ENCODE peak calls at places on chromosomes 2 and 18, in seven cellular contexts. K, V, I, L, J, B and Z are unnamed samples.

GRCh38 chr2:62687644-62688043 is 17.9 kb upstream of the EHBP1 start:
- DNase-seq in J (no peak), I (no peak), L (no peak), V (no peak), K (no peak), B (no peak), Z (no peak)

GRCh38 chr18:75066223-75066622 is 142.7 kb downstream of the PTGR3 start:
- DNase-seq in B (no peak), I (no peak), L (no peak), J (no peak), V (no peak), K (no peak), Z (no peak)

GRCh38 chr2:117989854-117990438 is 23.9 kb downstream of the CCDC93 start:
- DNase-seq in V (no peak), B (no peak), K (no peak), J (no peak), L (no peak), I (no peak), Z (no peak)

GRCh38 chr2:36667931-36668330 is 28.6 kb upstream of the VIT start:
- DNase-seq in V (no peak), K (no peak), L (peak), I (no peak), J (no peak), B (no peak), Z (no peak)

GRCh38 chr2:147440694-147441093 is 404.1 kb upstream of the ACVR2A start:
- DNase-seq in V (no peak), I (no peak), B (no peak), L (no peak), K (no peak), J (no peak), Z (no peak)

GRCh38 chr2:236621786-236622185 is 52.2 kb downstream of the ACKR3 start:
- DNase-seq in K (no peak), V (no peak), I (peak), B (no peak), J (no peak), L (no peak), Z (no peak)

GRCh38 chr2:191693778-191694177 is 15.8 kb downstream of the NABP1 start:
- DNase-seq in J (no peak), B (no peak), K (no peak), L (no peak), V (no peak), I (no peak), Z (no peak)

GRCh38 chr2:152443771-152444170 is 108.8 kb downstream of the FMNL2 start:
- DNase-seq in L (no peak), B (no peak), K (no peak), I (peak), V (peak), J (no peak), Z (peak)

GRCh38 chr2:212908031-212908430 is 243.4 kb downstream of the IKZF2 start:
- DNase-seq in I (no peak), K (no peak), B (no peak), J (no peak), L (no peak), V (no peak), Z (no peak)

GRCh38 chr2:227414846-227415245 is 27.1 kb upstream of the SCYGR1 start:
- DNase-seq in B (no peak), I (no peak), V (no peak), J (no peak), K (no peak), L (no peak), Z (no peak)

GRCh38 chr2:161096336-161096735 is 63.9 kb upstream of the TANK start:
- DNase-seq in J (no peak), B (no peak), L (peak), K (no peak), V (no peak), I (no peak), Z (no peak)

GRCh38 chr2:144489315-144489920 is 30.5 kb downstream of the ZEB2 start:
- DNase-seq in B (no peak), J (no peak), K (no peak), I (no peak), L (no peak), V (no peak), Z (no peak)

GRCh38 chr2:232480201-232481190 is 7.1 kb downstream of the ECEL1 start:
- DNase-seq in K (no peak), L (no peak), V (no peak), I (peak), J (no peak), B (no peak), Z (no peak)

GRCh38 chr2:225290723-225291400 is 108.6 kb upstream of the NYAP2 start:
- DNase-seq in B (no peak), I (no peak), L (no peak), J (no peak), V (no peak), K (no peak), Z (no peak)

GRCh38 chr2:152433814-152434213 is 98.8 kb downstream of the FMNL2 start:
- DNase-seq in K (no peak), J (no peak), B (no peak), L (no peak), V (no peak), I (no peak), Z (no peak)

GRCh38 chr18:51621103-51621969 is 423.9 kb upstream of the MEX3C start:
- DNase-seq in B (no peak), J (peak), V (peak), K (no peak), L (peak), I (no peak), Z (no peak)

DNA sequence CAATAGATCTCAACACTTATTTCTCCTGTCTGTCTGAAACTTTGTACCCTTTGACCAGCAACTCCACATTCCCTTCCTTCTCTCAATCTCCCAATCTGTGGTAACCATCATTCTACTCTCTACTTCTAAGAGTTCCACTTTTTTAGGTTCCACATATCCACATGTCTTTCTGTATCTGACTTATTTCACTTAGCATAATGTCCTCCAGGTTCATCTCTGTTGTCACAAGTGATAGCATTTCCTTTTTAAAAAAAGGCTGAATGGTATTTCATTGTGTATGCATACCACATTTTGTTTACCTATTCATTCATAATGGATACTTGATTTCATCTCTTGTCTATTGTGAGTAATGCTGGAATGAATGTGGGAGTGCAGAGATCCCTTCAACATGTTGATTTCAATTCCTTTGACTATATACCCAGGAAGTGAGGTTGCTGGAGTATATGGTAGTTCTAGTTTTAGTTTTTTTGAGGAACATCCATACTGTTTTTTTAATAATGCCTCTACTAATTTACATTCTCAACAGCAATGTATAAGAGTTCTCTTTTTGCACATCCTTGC is 18.8 kb upstream of the MMADHC start:
- DNase-seq in K (no peak), I (no peak), B (no peak), V (no peak), J (no peak), L (no peak), Z (no peak)
- H3K27ac ChIP-seq in K (no peak), I (no peak), B (no peak), V (no peak), J (no peak), L (no peak), Z (no peak)

GRCh38 chr2:168916329-168916672 is 15.2 kb downstream of the G6PC2 start:
- DNase-seq in B (no peak), K (no peak), V (no peak), I (no peak), L (no peak), J (no peak), Z (no peak)
- H3K27ac ChIP-seq in B (no peak), K (no peak), V (no peak), I (no peak), L (no peak), J (no peak), Z (no peak)

GRCh38 chr2:16103614-16104344 is 163.4 kb downstream of the MYCN start:
- DNase-seq in L (no peak), K (no peak), B (no peak), I (no peak), V (no peak), J (no peak), Z (no peak)
- H3K27ac ChIP-seq in L (no peak), K (no peak), B (no peak), I (no peak), V (no peak), J (peak), Z (no peak)

DNA sequence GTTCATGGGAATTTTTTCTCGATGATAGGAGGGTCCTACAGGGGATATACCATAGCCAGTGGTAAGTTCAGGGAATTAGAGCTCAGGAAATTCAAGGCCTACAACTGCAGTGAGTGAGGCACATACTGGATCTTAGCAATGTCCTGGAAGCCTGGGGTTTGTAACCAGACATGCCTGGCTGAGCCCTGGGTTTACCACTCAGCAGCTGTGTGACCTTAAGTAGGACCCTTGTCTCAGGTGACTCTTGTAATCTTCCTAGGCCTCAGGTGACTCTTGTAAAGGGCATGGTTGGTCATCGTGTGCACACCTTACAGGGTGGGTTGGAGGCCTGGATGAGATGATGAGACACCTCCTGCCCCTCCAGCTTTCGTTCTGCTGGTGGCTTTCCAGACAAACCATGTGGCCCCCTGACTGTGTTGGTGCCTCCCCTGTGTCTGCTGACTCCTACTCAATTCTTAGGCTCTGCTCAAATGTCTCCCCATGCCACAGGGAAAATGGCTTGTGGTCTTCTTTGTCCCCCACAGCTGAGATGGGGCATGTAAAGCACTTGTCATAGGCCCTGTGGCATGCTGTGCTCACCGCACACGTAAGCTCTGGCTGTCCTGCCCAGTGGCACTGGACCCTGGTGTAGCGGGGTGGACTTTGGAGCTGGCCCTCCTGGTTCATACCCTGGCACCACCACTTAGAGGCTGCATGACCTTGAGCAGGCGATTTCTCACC is 94.1 kb downstream of the FHOD3 start:
- DNase-seq in V (no peak), I (no peak), K (no peak), B (no peak), L (no peak), J (no peak), Z (no peak)
- H3K27ac ChIP-seq in V (no peak), I (no peak), K (no peak), B (no peak), L (no peak), J (no peak), Z (no peak)

GRCh38 chr2:28453396-28453795 is 42.5 kb upstream of the PLB1 start:
- DNase-seq in I (no peak), K (no peak), L (no peak), B (no peak), J (no peak), V (no peak), Z (peak)

GRCh38 chr2:28450901-28451565 is 44.8 kb upstream of the PLB1 start:
- DNase-seq in V (no peak), K (no peak), I (no peak), B (no peak), J (no peak), L (no peak), Z (no peak)

GRCh38 chr2:28451793-28452533 is 43.9 kb upstream of the PLB1 start:
- DNase-seq in V (no peak), I (no peak), B (no peak), J (no peak), L (no peak), K (no peak), Z (no peak)

GRCh38 chr2:28454016-28454930 is 41.6 kb upstream of the PLB1 start:
- DNase-seq in L (no peak), K (no peak), V (no peak), B (peak), J (no peak), I (no peak), Z (peak)

DNA sequence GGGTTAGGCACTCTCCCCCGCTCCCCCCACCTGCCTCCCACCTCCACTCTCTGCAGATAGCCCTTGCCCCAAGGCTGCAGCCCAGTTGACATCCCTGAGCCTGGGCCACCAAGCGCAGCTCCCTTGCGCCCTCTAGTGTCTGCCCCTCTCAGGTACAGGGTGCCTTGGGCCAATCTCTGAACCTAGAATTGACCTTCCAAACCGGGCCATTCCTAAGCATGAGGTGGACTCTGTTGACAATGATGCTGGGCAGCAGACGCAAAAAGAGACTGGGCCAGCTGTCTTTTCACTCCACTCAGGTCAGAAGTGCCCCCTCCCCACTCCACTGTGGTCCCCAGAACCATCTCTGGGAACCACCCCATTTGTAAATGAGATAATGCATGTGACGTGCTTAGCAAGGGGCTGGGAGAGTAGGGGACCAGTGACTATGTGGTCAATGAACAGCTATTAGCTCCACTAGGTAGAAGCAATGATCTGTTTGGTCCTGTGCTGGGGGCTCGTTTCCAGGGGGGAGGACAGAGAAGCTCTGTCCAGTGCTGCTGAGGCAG is 43.3 kb upstream of the PLB1 start:
- DNase-seq in J (peak), V (peak), L (peak), B (peak), K (no peak), I (peak), Z (peak)
- H3K27ac ChIP-seq in J (no peak), V (no peak), L (no peak), B (no peak), K (peak), I (no peak), Z (no peak)

DNA sequence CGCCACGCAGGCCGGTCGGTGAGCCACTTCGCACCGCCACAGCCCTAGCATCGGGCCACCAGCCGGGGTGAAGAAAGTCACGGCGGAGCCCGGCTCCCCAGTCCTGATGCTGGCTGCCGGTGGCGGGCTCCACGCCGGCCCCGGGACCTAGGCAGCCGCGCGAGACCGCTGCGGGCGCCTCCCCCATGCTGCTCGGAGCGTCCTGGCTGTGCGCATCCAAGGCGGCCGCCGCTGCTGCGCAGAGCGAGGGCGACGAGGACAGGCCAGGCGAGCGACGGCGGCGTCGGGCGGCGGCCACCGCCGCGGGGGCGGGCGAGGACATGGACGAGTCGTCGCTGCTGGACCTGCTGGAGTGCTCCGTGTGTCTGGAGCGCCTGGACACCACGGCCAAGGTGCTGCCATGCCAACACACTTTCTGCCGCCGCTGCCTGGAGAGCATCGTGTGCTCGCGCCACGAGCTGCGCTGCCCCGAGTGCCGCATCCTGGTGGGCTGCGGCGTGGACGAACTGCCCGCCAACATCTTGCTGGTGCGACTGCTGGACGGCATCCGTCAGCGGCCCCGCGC is 433 bp downstream of the SH3RF3 start:
- DNase-seq in L (peak), V (no peak), K (no peak), J (peak), B (no peak), I (peak), Z (peak)
- H3K27ac ChIP-seq in L (peak), V (no peak), K (peak), J (peak), B (peak), I (peak), Z (no peak)